ENCODE peak calls at places on chromosomes 4 and X, in seven cellular contexts. One of them, this sample, is unnamed.

GRCh38 chrX:47143894-47144625 is 442 bp downstream of the NDUFB11 start:
- DNase-seq in activated T-cell treated with anti-CD3 and anti-CD28 coated beads for 1 hour: no peak
- DNase-seq in stimulated activated naive B cell treated with anti-CD40 and anti-IgM and Interleukin-4, amounts not matched to agents 10 μg/mL and 1 μg/mL and 100 μg/mL, for 72 hours: no peak
- DNase-seq in GM06990: no peak
- DNase-seq in heart right ventricle: peak
- DNase-seq in fibroblast of the conjunctiva: no peak
- DNase-seq in NCI-H1930: no peak
- DNase-seq in this sample: no peak

GRCh38 chr4:44256414-44256813 is 192.2 kb downstream of the KCTD8 start:
- DNase-seq in activated T-cell treated with anti-CD3 and anti-CD28 coated beads for 1 hour: no peak
- DNase-seq in stimulated activated naive B cell treated with anti-CD40 and anti-IgM and Interleukin-4, amounts not matched to agents 10 μg/mL and 1 μg/mL and 100 μg/mL, for 72 hours: no peak
- DNase-seq in GM06990: no peak
- DNase-seq in heart right ventricle: no peak
- DNase-seq in fibroblast of the conjunctiva: no peak
- DNase-seq in NCI-H1930: no peak
- DNase-seq in this sample: no peak

GRCh38 chr4:687975-688694 is 816 bp downstream of the SLC49A3 start:
- DNase-seq in activated T-cell treated with anti-CD3 and anti-CD28 coated beads for 1 hour: no peak
- DNase-seq in stimulated activated naive B cell treated with anti-CD40 and anti-IgM and Interleukin-4, amounts not matched to agents 10 μg/mL and 1 μg/mL and 100 μg/mL, for 72 hours: no peak
- DNase-seq in GM06990: no peak
- DNase-seq in heart right ventricle: no peak
- DNase-seq in fibroblast of the conjunctiva: no peak
- DNase-seq in NCI-H1930: no peak
- DNase-seq in this sample: no peak

GRCh38 chr4:120517966-120518365 is 404.6 kb downstream of the PRDM5 start:
- DNase-seq in activated T-cell treated with anti-CD3 and anti-CD28 coated beads for 1 hour: no peak
- DNase-seq in stimulated activated naive B cell treated with anti-CD40 and anti-IgM and Interleukin-4, amounts not matched to agents 10 μg/mL and 1 μg/mL and 100 μg/mL, for 72 hours: no peak
- DNase-seq in GM06990: peak
- DNase-seq in heart right ventricle: peak
- DNase-seq in fibroblast of the conjunctiva: peak
- DNase-seq in NCI-H1930: no peak
- DNase-seq in this sample: no peak

GRCh38 chr4:109009909-109010308 is 247.1 kb upstream of the ETNPPL start:
- DNase-seq in activated T-cell treated with anti-CD3 and anti-CD28 coated beads for 1 hour: no peak
- DNase-seq in stimulated activated naive B cell treated with anti-CD40 and anti-IgM and Interleukin-4, amounts not matched to agents 10 μg/mL and 1 μg/mL and 100 μg/mL, for 72 hours: no peak
- DNase-seq in GM06990: no peak
- DNase-seq in heart right ventricle: no peak
- DNase-seq in fibroblast of the conjunctiva: peak
- DNase-seq in NCI-H1930: no peak
- DNase-seq in this sample: no peak

GRCh38 chrX:53476371-53476770 is 42.2 kb upstream of the HSD17B10 start:
- DNase-seq in activated T-cell treated with anti-CD3 and anti-CD28 coated beads for 1 hour: no peak
- DNase-seq in stimulated activated naive B cell treated with anti-CD40 and anti-IgM and Interleukin-4, amounts not matched to agents 10 μg/mL and 1 μg/mL and 100 μg/mL, for 72 hours: no peak
- DNase-seq in GM06990: no peak
- DNase-seq in heart right ventricle: no peak
- DNase-seq in fibroblast of the conjunctiva: no peak
- DNase-seq in NCI-H1930: no peak
- DNase-seq in this sample: no peak

GRCh38 chrX:154320406-154320805 is 24.8 kb downstream of the TKTL1 start:
- DNase-seq in activated T-cell treated with anti-CD3 and anti-CD28 coated beads for 1 hour: no peak
- DNase-seq in stimulated activated naive B cell treated with anti-CD40 and anti-IgM and Interleukin-4, amounts not matched to agents 10 μg/mL and 1 μg/mL and 100 μg/mL, for 72 hours: no peak
- DNase-seq in GM06990: no peak
- DNase-seq in heart right ventricle: no peak
- DNase-seq in fibroblast of the conjunctiva: no peak
- DNase-seq in NCI-H1930: no peak
- DNase-seq in this sample: no peak

GRCh38 chr4:151015458-151016344 is 617 bp upstream of the LRBA start:
- DNase-seq in activated T-cell treated with anti-CD3 and anti-CD28 coated beads for 1 hour: peak
- DNase-seq in stimulated activated naive B cell treated with anti-CD40 and anti-IgM and Interleukin-4, amounts not matched to agents 10 μg/mL and 1 μg/mL and 100 μg/mL, for 72 hours: peak
- DNase-seq in GM06990: peak
- DNase-seq in heart right ventricle: peak
- DNase-seq in fibroblast of the conjunctiva: no peak
- DNase-seq in NCI-H1930: peak
- DNase-seq in this sample: peak

GRCh38 chr4:4848540-4848939 is 10.9 kb upstream of the MSX1 start:
- DNase-seq in activated T-cell treated with anti-CD3 and anti-CD28 coated beads for 1 hour: no peak
- DNase-seq in stimulated activated naive B cell treated with anti-CD40 and anti-IgM and Interleukin-4, amounts not matched to agents 10 μg/mL and 1 μg/mL and 100 μg/mL, for 72 hours: no peak
- DNase-seq in GM06990: no peak
- DNase-seq in heart right ventricle: no peak
- DNase-seq in fibroblast of the conjunctiva: no peak
- DNase-seq in NCI-H1930: no peak
- DNase-seq in this sample: no peak

GRCh38 chr4:140426610-140427103 is 791 bp downstream of the CLGN start:
- DNase-seq in activated T-cell treated with anti-CD3 and anti-CD28 coated beads for 1 hour: no peak
- DNase-seq in stimulated activated naive B cell treated with anti-CD40 and anti-IgM and Interleukin-4, amounts not matched to agents 10 μg/mL and 1 μg/mL and 100 μg/mL, for 72 hours: peak
- DNase-seq in GM06990: peak
- DNase-seq in heart right ventricle: peak
- DNase-seq in fibroblast of the conjunctiva: no peak
- DNase-seq in NCI-H1930: peak
- DNase-seq in this sample: no peak

GRCh38 chr4:17010426-17011087 is 112.1 kb upstream of the LDB2 start:
- DNase-seq in activated T-cell treated with anti-CD3 and anti-CD28 coated beads for 1 hour: no peak
- DNase-seq in stimulated activated naive B cell treated with anti-CD40 and anti-IgM and Interleukin-4, amounts not matched to agents 10 μg/mL and 1 μg/mL and 100 μg/mL, for 72 hours: no peak
- DNase-seq in GM06990: no peak
- DNase-seq in heart right ventricle: no peak
- DNase-seq in fibroblast of the conjunctiva: no peak
- DNase-seq in NCI-H1930: no peak
- DNase-seq in this sample: no peak

GRCh38 chr4:142743071-142743825 is 102.9 kb downstream of the INPP4B start:
- DNase-seq in activated T-cell treated with anti-CD3 and anti-CD28 coated beads for 1 hour: no peak
- DNase-seq in stimulated activated naive B cell treated with anti-CD40 and anti-IgM and Interleukin-4, amounts not matched to agents 10 μg/mL and 1 μg/mL and 100 μg/mL, for 72 hours: no peak
- DNase-seq in GM06990: no peak
- DNase-seq in heart right ventricle: no peak
- DNase-seq in fibroblast of the conjunctiva: no peak
- DNase-seq in NCI-H1930: no peak
- DNase-seq in this sample: no peak

GRCh38 chrX:108199691-108200090 is 108.1 kb downstream of the ATG4A start:
- DNase-seq in activated T-cell treated with anti-CD3 and anti-CD28 coated beads for 1 hour: no peak
- DNase-seq in stimulated activated naive B cell treated with anti-CD40 and anti-IgM and Interleukin-4, amounts not matched to agents 10 μg/mL and 1 μg/mL and 100 μg/mL, for 72 hours: no peak
- DNase-seq in GM06990: no peak
- DNase-seq in heart right ventricle: no peak
- DNase-seq in fibroblast of the conjunctiva: no peak
- DNase-seq in NCI-H1930: peak
- DNase-seq in this sample: no peak

GRCh38 chr4:150268444-150268843 is 190.2 kb downstream of the DCLK2 start:
- DNase-seq in activated T-cell treated with anti-CD3 and anti-CD28 coated beads for 1 hour: no peak
- DNase-seq in stimulated activated naive B cell treated with anti-CD40 and anti-IgM and Interleukin-4, amounts not matched to agents 10 μg/mL and 1 μg/mL and 100 μg/mL, for 72 hours: no peak
- DNase-seq in GM06990: no peak
- DNase-seq in heart right ventricle: no peak
- DNase-seq in fibroblast of the conjunctiva: peak
- DNase-seq in NCI-H1930: no peak
- DNase-seq in this sample: no peak

GRCh38 chr4:172390341-172390740 is 577.1 kb downstream of the GALNTL6 start:
- DNase-seq in activated T-cell treated with anti-CD3 and anti-CD28 coated beads for 1 hour: no peak
- DNase-seq in stimulated activated naive B cell treated with anti-CD40 and anti-IgM and Interleukin-4, amounts not matched to agents 10 μg/mL and 1 μg/mL and 100 μg/mL, for 72 hours: no peak
- DNase-seq in GM06990: no peak
- DNase-seq in heart right ventricle: no peak
- DNase-seq in fibroblast of the conjunctiva: no peak
- DNase-seq in NCI-H1930: no peak
- DNase-seq in this sample: no peak

GRCh38 chr4:154399259-154399974 is 92.2 kb downstream of the DCHS2 start:
- DNase-seq in activated T-cell treated with anti-CD3 and anti-CD28 coated beads for 1 hour: no peak
- DNase-seq in stimulated activated naive B cell treated with anti-CD40 and anti-IgM and Interleukin-4, amounts not matched to agents 10 μg/mL and 1 μg/mL and 100 μg/mL, for 72 hours: no peak
- DNase-seq in GM06990: no peak
- DNase-seq in heart right ventricle: no peak
- DNase-seq in fibroblast of the conjunctiva: no peak
- DNase-seq in NCI-H1930: peak
- DNase-seq in this sample: no peak

GRCh38 chr4:25667931-25668557 is 12.4 kb downstream of the SLC34A2 start:
- DNase-seq in activated T-cell treated with anti-CD3 and anti-CD28 coated beads for 1 hour: no peak
- DNase-seq in stimulated activated naive B cell treated with anti-CD40 and anti-IgM and Interleukin-4, amounts not matched to agents 10 μg/mL and 1 μg/mL and 100 μg/mL, for 72 hours: no peak
- DNase-seq in GM06990: no peak
- DNase-seq in heart right ventricle: no peak
- DNase-seq in fibroblast of the conjunctiva: no peak
- DNase-seq in NCI-H1930: no peak
- DNase-seq in this sample: no peak

GRCh38 chr4:146442801-146443200 is 78.9 kb downstream of the SLC10A7 start:
- DNase-seq in activated T-cell treated with anti-CD3 and anti-CD28 coated beads for 1 hour: no peak
- DNase-seq in stimulated activated naive B cell treated with anti-CD40 and anti-IgM and Interleukin-4, amounts not matched to agents 10 μg/mL and 1 μg/mL and 100 μg/mL, for 72 hours: no peak
- DNase-seq in GM06990: no peak
- DNase-seq in heart right ventricle: no peak
- DNase-seq in fibroblast of the conjunctiva: peak
- DNase-seq in NCI-H1930: no peak
- DNase-seq in this sample: no peak

GRCh38 chr4:6555519-6555918 is 19.5 kb upstream of the MAN2B2 start:
- DNase-seq in activated T-cell treated with anti-CD3 and anti-CD28 coated beads for 1 hour: no peak
- DNase-seq in stimulated activated naive B cell treated with anti-CD40 and anti-IgM and Interleukin-4, amounts not matched to agents 10 μg/mL and 1 μg/mL and 100 μg/mL, for 72 hours: no peak
- DNase-seq in GM06990: no peak
- DNase-seq in heart right ventricle: no peak
- DNase-seq in fibroblast of the conjunctiva: no peak
- DNase-seq in NCI-H1930: no peak
- DNase-seq in this sample: no peak

GRCh38 chr4:56048621-56049427 is 100.1 kb downstream of the CEP135 start:
- DNase-seq in activated T-cell treated with anti-CD3 and anti-CD28 coated beads for 1 hour: peak
- DNase-seq in stimulated activated naive B cell treated with anti-CD40 and anti-IgM and Interleukin-4, amounts not matched to agents 10 μg/mL and 1 μg/mL and 100 μg/mL, for 72 hours: peak
- DNase-seq in GM06990: peak
- DNase-seq in heart right ventricle: no peak
- DNase-seq in fibroblast of the conjunctiva: peak
- DNase-seq in NCI-H1930: peak
- DNase-seq in this sample: peak

This sample was measured in NCI-H1048.